ENCODE peak calls at places on chromosomes 7 and 10, in eight cellular contexts. A is CD4-positive, CD25-positive, alpha-beta regulatory T cell; N is right atrium auricular region; P is cardiac muscle cell; M is CD8-positive, alpha-beta T cell; T is A549; E is keratinocyte; J is dorsolateral prefrontal cortex. R is an unnamed sample.

GRCh38 chr7:111401516-111401915 is 160.8 kb downstream of the IMMP2L start:
- DNase-seq in T (no peak), M (no peak), J (no peak), E (no peak), N (no peak), A (no peak), P (no peak), R (no peak)

GRCh38 chr10:132955479-132955878 is 13.1 kb upstream of the CFAP46 start:
- DNase-seq in P (no peak), T (no peak), J (no peak), M (no peak), E (no peak), N (no peak), A (no peak), R (no peak)

GRCh38 chr7:136133491-136133990 is 156.4 kb upstream of the MTPN start:
- DNase-seq in M (no peak), T (no peak), P (peak), N (no peak), E (no peak), J (no peak), A (no peak), R (no peak)

GRCh38 chr10:74882427-74882826 is 56.0 kb downstream of the KAT6B start:
- DNase-seq in P (no peak), N (no peak), M (no peak), T (no peak), A (no peak), E (no peak), J (no peak), R (no peak)

GRCh38 chr10:61896854-61897661 is 4.4 kb upstream of the ARID5B start:
- DNase-seq in P (peak), A (peak), T (peak), E (peak), J (peak), N (peak), M (peak), R (peak)

GRCh38 chr10:98293550-98294269 is 25.7 kb upstream of the LOXL4 start:
- DNase-seq in A (no peak), J (no peak), M (no peak), E (no peak), P (no peak), N (no peak), T (no peak), R (no peak)

GRCh38 chr10:114987995-114988394 is 50.0 kb downstream of the TRUB1 start:
- DNase-seq in P (no peak), N (no peak), J (no peak), A (no peak), T (no peak), M (no peak), E (no peak), R (no peak)

GRCh38 chr10:75655791-75656451 is 224.5 kb downstream of the LRMDA start:
- DNase-seq in A (no peak), J (no peak), E (no peak), P (no peak), T (no peak), N (no peak), M (no peak), R (no peak)

GRCh38 chr7:105173586-105173985 is 159.6 kb downstream of the KMT2E start:
- DNase-seq in M (no peak), E (no peak), N (no peak), J (no peak), A (no peak), T (no peak), P (no peak), R (no peak)

GRCh38 chr7:151711906-151712771 is 164.8 kb downstream of the PRKAG2 start:
- DNase-seq in M (no peak), N (no peak), J (no peak), P (no peak), A (no peak), E (no peak), T (no peak), R (no peak)

GRCh38 chr10:30188101-30188500 is 128.7 kb upstream of the JCAD start:
- DNase-seq in P (no peak), J (no peak), N (no peak), E (no peak), A (no peak), T (no peak), M (no peak), R (no peak)

GRCh38 chr10:71302874-71303568 is 16.0 kb upstream of the SLC29A3 start:
- DNase-seq in J (no peak), T (peak), N (no peak), M (no peak), P (peak), E (peak), A (peak), R (peak)

GRCh38 chr7:112792431-112792830 is 2.2 kb upstream of the TMEM168 start:
- DNase-seq in T (no peak), E (no peak), N (no peak), P (no peak), A (no peak), M (no peak), J (no peak), R (no peak)

GRCh38 chr10:115171392-115171960 is 78.3 kb downstream of the ATRNL1 start:
- DNase-seq in J (no peak), P (no peak), E (no peak), A (no peak), N (no peak), T (peak), M (no peak), R (no peak)

GRCh38 chr10:7707858-7708622 is 4.9 kb downstream of the ITIH2 start:
- DNase-seq in T (no peak), E (no peak), J (no peak), A (no peak), N (no peak), M (no peak), P (no peak), R (no peak)

GRCh38 chr10:103445767-103446567 is 6.2 kb downstream of the CALHM2 start:
- DNase-seq in A (no peak), M (no peak), P (no peak), J (no peak), T (no peak), E (no peak), N (peak), R (no peak)

GRCh38 chr10:59879363-59879935 is 26.9 kb downstream of the CCDC6 start:
- DNase-seq in M (no peak), N (no peak), T (no peak), E (no peak), A (no peak), J (no peak), P (no peak), R (no peak)

GRCh38 chr10:35789996-35790395 is 147.9 kb upstream of the FZD8 start:
- DNase-seq in N (no peak), E (peak), P (no peak), J (no peak), A (no peak), M (no peak), T (no peak), R (no peak)

GRCh38 chr10:117367718-117368117 is 7.5 kb downstream of the PDZD8 start:
- DNase-seq in M (no peak), J (no peak), P (no peak), A (no peak), E (no peak), T (no peak), N (no peak), R (no peak)

GRCh38 chr7:23494009-23494408 is 23.7 kb upstream of the IGF2BP3 start:
- DNase-seq in E (no peak), N (no peak), P (no peak), A (no peak), J (no peak), M (no peak), T (no peak), R (no peak)
- H3K27ac ChIP-seq in E (no peak), N (no peak), P (no peak), A (no peak), J (no peak), M (no peak), T (no peak), R (no peak)

GRCh38 chr7:55476852-55477780 is 95.2 kb downstream of the VOPP1 start:
- DNase-seq in E (no peak), P (no peak), M (no peak), N (no peak), J (no peak), T (no peak), A (no peak), R (peak)
- H3K4me3 ChIP-seq in E (no peak), P (no peak), M (no peak), N (no peak), J (no peak), T (no peak), A (no peak), R (no peak)

GRCh38 chr7:12323415-12323814 is 80.2 kb downstream of the VWDE start:
- DNase-seq in J (no peak), E (no peak), M (no peak), A (no peak), T (no peak), P (no peak), N (no peak), R (no peak)

GRCh38 chr7:12328888-12329770 is 74.5 kb downstream of the VWDE start:
- DNase-seq in A (no peak), J (no peak), E (no peak), P (no peak), M (no peak), N (no peak), T (no peak), R (no peak)

GRCh38 chr7:12322903-12323300 is 80.8 kb downstream of the VWDE start:
- DNase-seq in J (no peak), N (no peak), M (no peak), P (no peak), E (no peak), A (no peak), T (no peak), R (peak)

GRCh38 chr7:12322287-12322902 is 81.3 kb downstream of the VWDE start:
- DNase-seq in N (no peak), T (no peak), A (peak), M (no peak), E (no peak), J (no peak), P (no peak), R (peak)

GRCh38 chr7:12327922-12328321 is 75.7 kb downstream of the VWDE start:
- DNase-seq in A (no peak), P (no peak), E (no peak), M (no peak), J (no peak), T (no peak), N (no peak), R (peak)
- H3K27ac ChIP-seq in A (no peak), P (no peak), E (no peak), M (no peak), J (no peak), T (no peak), N (no peak), R (no peak)

GRCh38 chr10:42836096-42836495 is 53.5 kb downstream of the BMS1 start:
- DNase-seq in J (no peak), N (no peak), P (no peak), T (no peak), A (no peak), E (no peak), M (no peak), R (no peak)

DNA sequence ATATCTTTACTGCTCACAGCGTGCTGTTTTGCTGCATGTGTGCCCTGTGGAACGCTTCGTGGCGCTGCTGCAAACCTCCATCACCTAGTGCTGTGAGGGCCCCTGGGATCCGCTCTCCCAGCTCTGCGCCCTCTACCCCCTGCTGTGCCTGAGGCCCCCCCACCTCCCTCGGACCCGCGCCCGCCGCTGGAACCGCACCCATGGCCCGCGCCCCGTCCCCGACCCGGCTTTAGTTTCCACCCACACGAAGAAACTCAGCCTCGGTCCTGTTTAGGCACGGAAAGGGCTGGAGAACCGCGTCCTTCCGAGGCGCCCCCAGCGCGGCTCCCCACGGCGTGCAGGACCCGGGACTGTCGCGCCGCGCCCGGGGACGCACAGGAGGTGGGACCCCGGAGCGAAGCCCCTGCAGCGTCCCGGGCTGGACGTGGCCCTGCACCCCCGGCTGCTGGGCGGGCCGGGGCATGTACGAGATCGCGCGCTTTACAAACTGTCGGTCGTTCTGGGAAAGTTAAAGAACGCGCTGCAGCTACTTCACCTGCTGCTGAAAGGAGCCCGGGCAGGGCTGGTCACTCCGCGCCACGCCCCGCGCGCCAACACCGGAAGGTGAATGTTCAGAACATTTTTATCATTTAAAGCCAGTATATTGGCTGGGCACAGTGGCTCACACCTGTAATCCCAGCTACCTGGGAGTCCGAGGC is 54.3 kb downstream of the BMS1 start:
- DNase-seq in N (no peak), J (peak), P (peak), E (no peak), M (no peak), T (peak), A (no peak), R (peak)
- H3K4me3 ChIP-seq in N (peak), J (peak), P (peak), E (peak), M (no peak), T (peak), A (no peak), R (peak)

GRCh38 chr7:101239191-101239950 is 1.8 kb upstream of the CLDN15 start:
- DNase-seq in E (no peak), A (no peak), J (no peak), P (no peak), N (no peak), M (no peak), T (no peak), R (peak)

GRCh38 chr7:101239951-101240220 is 2.3 kb upstream of the CLDN15 start:
- DNase-seq in J (no peak), T (no peak), E (no peak), N (no peak), A (no peak), M (no peak), P (no peak), R (peak)

GRCh38 chr7:101237206-101238067 is at the start of gene CLDN15:
- DNase-seq in M (no peak), P (no peak), N (peak), T (no peak), A (no peak), J (no peak), E (no peak), R (peak)

GRCh38 chr7:101240226-101241014 is 2.8 kb upstream of the CLDN15 start:
- DNase-seq in J (no peak), N (no peak), P (no peak), A (no peak), T (no peak), E (no peak), M (no peak), R (peak)

DNA sequence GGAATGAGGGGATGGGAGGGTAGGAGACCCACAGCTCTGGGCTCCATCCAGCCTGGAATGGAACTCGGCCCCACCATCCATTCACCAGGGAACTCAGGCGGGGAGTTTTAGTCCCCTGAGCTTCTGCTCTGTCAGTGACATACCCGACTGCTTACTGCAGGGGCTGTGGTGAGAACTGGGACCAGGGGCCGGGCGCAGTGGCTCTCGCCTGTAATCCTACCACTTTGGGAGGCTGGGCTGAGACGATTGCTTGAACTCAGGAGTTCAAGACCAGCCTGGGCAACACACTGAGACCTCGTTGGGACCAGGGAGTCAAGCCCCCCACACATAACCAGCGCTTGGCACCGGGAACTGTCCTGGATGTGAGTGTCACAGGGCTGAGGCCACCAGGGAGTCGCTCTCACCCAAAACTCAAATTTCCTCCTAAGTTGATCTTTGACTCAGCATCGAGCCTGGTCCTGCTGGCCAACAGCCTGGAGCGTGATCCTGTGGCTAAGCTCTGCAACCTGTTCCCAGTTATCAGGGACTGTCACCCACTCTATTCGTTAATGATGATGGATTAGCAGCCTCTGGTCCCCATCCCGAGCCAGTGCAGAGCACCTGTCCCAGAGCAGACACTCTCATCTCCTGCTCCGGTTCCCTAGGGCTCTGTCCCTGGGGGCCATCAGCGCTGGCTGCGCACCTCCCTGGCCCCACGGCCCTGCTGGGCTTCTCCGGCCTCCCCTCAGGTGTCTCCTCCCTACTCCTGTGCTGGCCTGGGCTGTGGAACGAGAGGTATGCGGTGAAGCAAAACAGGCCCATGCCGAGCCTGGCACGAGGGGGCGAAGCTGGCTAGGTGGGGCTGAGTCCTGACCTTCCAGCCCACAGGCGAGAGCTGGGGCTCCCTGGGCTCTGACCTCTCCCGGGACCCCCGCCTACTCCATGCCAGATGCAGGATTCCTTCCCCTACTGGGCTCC is 902 bp upstream of the CLDN15 start:
- DNase-seq in J (no peak), N (no peak), A (no peak), E (no peak), P (no peak), T (no peak), M (no peak), R (peak)
- H3K27ac ChIP-seq in J (peak), N (peak), A (no peak), E (no peak), P (peak), T (no peak), M (no peak), R (peak)

DNA sequence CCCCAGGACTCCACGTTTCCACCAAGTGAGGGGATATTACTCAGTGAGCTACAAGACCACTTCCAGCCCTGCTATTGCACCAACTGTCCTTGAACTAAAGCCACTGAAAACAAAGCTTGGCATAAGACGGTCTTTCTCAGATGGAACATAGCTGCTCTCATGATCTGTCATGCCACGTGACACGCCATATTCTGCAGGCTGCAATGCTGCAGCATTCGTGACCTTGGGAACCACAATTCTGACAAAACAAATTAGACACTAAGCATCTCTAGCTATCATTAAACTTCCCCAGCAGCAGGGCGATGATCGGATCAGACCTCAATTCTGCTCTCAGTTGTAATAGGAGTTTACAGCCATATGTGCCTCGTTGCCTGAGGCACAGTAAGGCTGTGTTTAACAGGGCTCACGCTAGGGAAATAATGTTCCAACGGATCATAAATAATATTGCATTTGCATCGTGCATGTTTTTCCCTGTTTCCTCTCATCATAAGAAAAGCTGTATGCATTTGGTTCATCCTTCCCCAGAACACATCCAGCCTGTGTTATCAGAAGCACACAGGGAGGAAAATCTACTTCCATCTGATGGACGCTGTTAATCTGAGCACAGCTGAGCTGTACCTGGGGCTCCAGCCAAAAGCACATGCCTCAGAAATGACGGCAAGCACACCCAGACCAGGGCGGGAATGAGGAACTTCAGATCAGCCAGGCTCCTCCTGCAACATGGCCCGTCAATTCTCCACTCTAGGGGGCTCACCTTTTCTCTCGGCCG is 38.6 kb upstream of the CNPY1 start:
- DNase-seq in T (no peak), N (no peak), E (no peak), A (no peak), P (no peak), J (no peak), M (no peak), R (peak)
- H3K4me3 ChIP-seq in T (no peak), N (no peak), E (no peak), A (no peak), P (no peak), J (no peak), M (no peak), R (no peak)

GRCh38 chr7:42090806-42091205 is 146.2 kb downstream of the GLI3 start:
- DNase-seq in P (no peak), N (no peak), E (no peak), M (no peak), J (no peak), T (no peak), A (no peak), R (no peak)
- H3K27ac ChIP-seq in P (peak), N (no peak), E (no peak), M (no peak), J (no peak), T (no peak), A (no peak), R (no peak)

GRCh38 chr10:22475857-22476600 is 130.7 kb downstream of the SPAG6 start:
- DNase-seq in A (no peak), E (no peak), N (no peak), T (no peak), M (no peak), J (peak), P (peak), R (no peak)

GRCh38 chr10:22477365-22478287 is 132.3 kb downstream of the SPAG6 start:
- DNase-seq in J (no peak), P (peak), M (no peak), T (no peak), E (no peak), A (no peak), N (no peak), R (no peak)

GRCh38 chr10:22476601-22477364 is 131.5 kb downstream of the SPAG6 start:
- DNase-seq in J (peak), N (no peak), T (no peak), A (no peak), P (peak), E (no peak), M (no peak), R (no peak)

GRCh38 chr10:22473459-22473858 is 128.2 kb downstream of the SPAG6 start:
- DNase-seq in N (no peak), T (no peak), J (no peak), P (no peak), E (no peak), A (no peak), M (no peak), R (no peak)

DNA sequence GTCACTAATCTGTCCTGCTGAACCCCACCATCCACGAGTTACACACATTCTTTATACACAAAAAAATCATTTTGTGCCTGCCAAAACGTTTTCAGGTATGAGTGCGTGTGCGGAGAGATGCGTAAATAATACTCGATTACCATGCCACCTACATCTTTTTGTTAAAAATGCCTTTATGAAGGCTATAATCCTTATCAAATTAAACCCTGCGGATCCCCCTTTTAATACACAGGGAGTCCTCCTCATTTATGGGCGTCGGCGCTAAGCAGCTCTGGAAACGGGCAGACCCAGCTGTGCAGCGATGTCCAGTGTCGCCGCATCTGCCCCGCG is 130.2 kb downstream of the SPAG6 start:
- DNase-seq in M (no peak), N (no peak), J (no peak), A (no peak), E (no peak), P (no peak), T (peak), R (no peak)
- H3K4me3 ChIP-seq in M (peak), N (no peak), J (peak), A (no peak), E (no peak), P (peak), T (peak), R (no peak)